ENCODE peak calls at places on chromosomes 7 and 10, in five cellular contexts. One of them, this sample, is unnamed.
A peak's percentile ranks its signal among the peaks of the same experiment; 100 is the strongest.

GRCh38 chr7:113291058-113291457 is 172.7 kb upstream of the SMIM30 start:
- DNase-seq in stimulated activated CD8-positive, alpha-beta memory T cell treated with anti-CD3 and anti-CD28 coated beads, Interleukin-7, amount 100 ng/mL, for 4 hours: no peak
- DNase-seq in amygdala: no peak
- DNase-seq in cerebellar nuclear complex: no peak
- DNase-seq in stimulated activated CD4-positive, alpha-beta T cell treated with anti-CD3 and anti-CD28 coated beads, Interleukin-2, amount 100 ng/mL, for 24 hours: no peak
- DNase-seq in this sample: no peak

GRCh38 chr10:132199268-132199853 is 12.6 kb downstream of the DPYSL4 start:
- DNase-seq in stimulated activated CD4-positive, alpha-beta T cell treated with anti-CD3 and anti-CD28 coated beads, Interleukin-2, amount 100 ng/mL, for 24 hours: no peak
- DNase-seq in stimulated activated CD8-positive, alpha-beta memory T cell treated with anti-CD3 and anti-CD28 coated beads, Interleukin-7, amount 100 ng/mL, for 4 hours: no peak
- DNase-seq in cerebellar nuclear complex: no peak
- DNase-seq in amygdala: no peak
- DNase-seq in this sample: no peak

GRCh38 chr7:50335795-50336754 is 31.6 kb downstream of the IKZF1 start:
- DNase-seq in stimulated activated CD8-positive, alpha-beta memory T cell treated with anti-CD3 and anti-CD28 coated beads, Interleukin-7, amount 100 ng/mL, for 4 hours: peak; percentile 87
- DNase-seq in stimulated activated CD4-positive, alpha-beta T cell treated with anti-CD3 and anti-CD28 coated beads, Interleukin-2, amount 100 ng/mL, for 24 hours: peak; percentile 82
- DNase-seq in amygdala: no peak
- DNase-seq in cerebellar nuclear complex: no peak
- DNase-seq in this sample: no peak

GRCh38 chr7:81871606-81872265 is 101.9 kb upstream of the HGF start:
- DNase-seq in cerebellar nuclear complex: no peak
- DNase-seq in amygdala: no peak
- DNase-seq in stimulated activated CD4-positive, alpha-beta T cell treated with anti-CD3 and anti-CD28 coated beads, Interleukin-2, amount 100 ng/mL, for 24 hours: no peak
- DNase-seq in stimulated activated CD8-positive, alpha-beta memory T cell treated with anti-CD3 and anti-CD28 coated beads, Interleukin-7, amount 100 ng/mL, for 4 hours: no peak
- DNase-seq in this sample: no peak

GRCh38 chr10:17872191-17873091 is 63.3 kb downstream of the MRC1 start:
- DNase-seq in amygdala: no peak
- DNase-seq in cerebellar nuclear complex: no peak
- DNase-seq in stimulated activated CD8-positive, alpha-beta memory T cell treated with anti-CD3 and anti-CD28 coated beads, Interleukin-7, amount 100 ng/mL, for 4 hours: no peak
- DNase-seq in stimulated activated CD4-positive, alpha-beta T cell treated with anti-CD3 and anti-CD28 coated beads, Interleukin-2, amount 100 ng/mL, for 24 hours: no peak
- DNase-seq in this sample: no peak

GRCh38 chr7:84187813-84188212 is 6.8 kb downstream of the SEMA3A start:
- DNase-seq in amygdala: no peak
- DNase-seq in stimulated activated CD8-positive, alpha-beta memory T cell treated with anti-CD3 and anti-CD28 coated beads, Interleukin-7, amount 100 ng/mL, for 4 hours: no peak
- DNase-seq in stimulated activated CD4-positive, alpha-beta T cell treated with anti-CD3 and anti-CD28 coated beads, Interleukin-2, amount 100 ng/mL, for 24 hours: no peak
- DNase-seq in cerebellar nuclear complex: no peak
- DNase-seq in this sample: no peak

GRCh38 chr10:101693701-101694055 is 1.3 kb downstream of the FBXW4 start:
- DNase-seq in stimulated activated CD4-positive, alpha-beta T cell treated with anti-CD3 and anti-CD28 coated beads, Interleukin-2, amount 100 ng/mL, for 24 hours: no peak
- DNase-seq in stimulated activated CD8-positive, alpha-beta memory T cell treated with anti-CD3 and anti-CD28 coated beads, Interleukin-7, amount 100 ng/mL, for 4 hours: no peak
- DNase-seq in amygdala: no peak
- DNase-seq in cerebellar nuclear complex: no peak
- DNase-seq in this sample: no peak

GRCh38 chr10:127976701-127977367 is 69.9 kb downstream of the PTPRE start:
- DNase-seq in stimulated activated CD8-positive, alpha-beta memory T cell treated with anti-CD3 and anti-CD28 coated beads, Interleukin-7, amount 100 ng/mL, for 4 hours: no peak
- DNase-seq in stimulated activated CD4-positive, alpha-beta T cell treated with anti-CD3 and anti-CD28 coated beads, Interleukin-2, amount 100 ng/mL, for 24 hours: no peak
- DNase-seq in amygdala: no peak
- DNase-seq in cerebellar nuclear complex: no peak
- DNase-seq in this sample: no peak

GRCh38 chr10:46522295-46523118 is 34.0 kb downstream of the GPRIN2 start:
- DNase-seq in amygdala: no peak
- DNase-seq in stimulated activated CD8-positive, alpha-beta memory T cell treated with anti-CD3 and anti-CD28 coated beads, Interleukin-7, amount 100 ng/mL, for 4 hours: no peak
- DNase-seq in cerebellar nuclear complex: no peak
- DNase-seq in stimulated activated CD4-positive, alpha-beta T cell treated with anti-CD3 and anti-CD28 coated beads, Interleukin-2, amount 100 ng/mL, for 24 hours: no peak
- DNase-seq in this sample: no peak

GRCh38 chr7:29077181-29077580 is 69.2 kb downstream of the CPVL start:
- DNase-seq in amygdala: no peak
- DNase-seq in stimulated activated CD8-positive, alpha-beta memory T cell treated with anti-CD3 and anti-CD28 coated beads, Interleukin-7, amount 100 ng/mL, for 4 hours: no peak
- DNase-seq in cerebellar nuclear complex: no peak
- DNase-seq in stimulated activated CD4-positive, alpha-beta T cell treated with anti-CD3 and anti-CD28 coated beads, Interleukin-2, amount 100 ng/mL, for 24 hours: no peak
- DNase-seq in this sample: no peak

GRCh38 chr7:24979470-24979862 is 512 bp downstream of the OSBPL3 start:
- DNase-seq in stimulated activated CD4-positive, alpha-beta T cell treated with anti-CD3 and anti-CD28 coated beads, Interleukin-2, amount 100 ng/mL, for 24 hours: peak; percentile 83
- DNase-seq in cerebellar nuclear complex: no peak
- DNase-seq in amygdala: peak; percentile 54
- DNase-seq in stimulated activated CD8-positive, alpha-beta memory T cell treated with anti-CD3 and anti-CD28 coated beads, Interleukin-7, amount 100 ng/mL, for 4 hours: peak; percentile 70
- DNase-seq in this sample: peak; percentile 27

GRCh38 chr7:121620953-121621606 is 225.0 kb upstream of the FAM3C start:
- DNase-seq in cerebellar nuclear complex: no peak
- DNase-seq in stimulated activated CD4-positive, alpha-beta T cell treated with anti-CD3 and anti-CD28 coated beads, Interleukin-2, amount 100 ng/mL, for 24 hours: no peak
- DNase-seq in stimulated activated CD8-positive, alpha-beta memory T cell treated with anti-CD3 and anti-CD28 coated beads, Interleukin-7, amount 100 ng/mL, for 4 hours: no peak
- DNase-seq in amygdala: no peak
- DNase-seq in this sample: no peak

This sample was measured in caudate nucleus.